ENCODE peak calls at places on chromosome 2, in five cellular contexts. W is AG09319, U is GM03348, T is HT1080, K is KBM-7. G is an unnamed sample.

GRCh38 chr2:203797363-203798111 is 70.0 kb upstream of the CTLA4 start:
- DNase-seq in W (no peak), U (no peak), T (no peak), K (no peak), G (no peak)

GRCh38 chr2:12493031-12493513 is 223.7 kb upstream of the TRIB2 start:
- DNase-seq in W (no peak), U (peak), T (peak), K (no peak), G (peak)

GRCh38 chr2:212665948-212666347 is 127.3 kb upstream of the ERBB4 start:
- DNase-seq in W (no peak), U (no peak), T (no peak), K (no peak), G (no peak)

GRCh38 chr2:55165567-55165966 is 66.5 kb downstream of the CLHC1 start:
- DNase-seq in W (no peak), U (peak), T (peak), K (no peak), G (no peak)

GRCh38 chr2:105061560-105061959 is 23.7 kb downstream of the MRPS9 start:
- DNase-seq in W (no peak), U (no peak), T (no peak), K (no peak), G (no peak)

GRCh38 chr2:55063713-55064323 is 13.6 kb upstream of the RTN4 start:
- DNase-seq in W (no peak), U (no peak), T (peak), K (peak), G (no peak)

GRCh38 chr2:45220227-45220626 is 211.0 kb upstream of the SIX2 start:
- DNase-seq in W (no peak), U (no peak), T (peak), K (no peak), G (no peak)

GRCh38 chr2:9918275-9918674 is 33.2 kb upstream of the GRHL1 start:
- DNase-seq in W (no peak), U (peak), T (peak), K (no peak), G (peak)

GRCh38 chr2:10847008-10847407 is 34.4 kb upstream of the PDIA6 start:
- DNase-seq in W (no peak), U (no peak), T (no peak), K (no peak), G (peak)

GRCh38 chr2:199505755-199506403 is 48.1 kb upstream of the SATB2 start:
- DNase-seq in W (no peak), U (no peak), T (no peak), K (no peak), G (no peak)

GRCh38 chr2:113138428-113139322 is 11.3 kb downstream of the IL1RN start:
- DNase-seq in W (peak), U (peak), T (peak), K (peak), G (peak)

GRCh38 chr2:231709636-231709980 is 1.3 kb downstream of the PTMA start:
- DNase-seq in W (no peak), U (no peak), T (no peak), K (no peak), G (peak)

GRCh38 chr2:221255862-221256261 is 316.2 kb downstream of the EPHA4 start:
- DNase-seq in W (no peak), U (no peak), T (no peak), K (no peak), G (no peak)

GRCh38 chr2:30127016-30127893 is 19.6 kb upstream of the YPEL5 start:
- DNase-seq in W (no peak), U (peak), T (peak), K (no peak), G (no peak)

GRCh38 chr2:3604207-3604877 is 9.4 kb downstream of the COLEC11 start:
- DNase-seq in W (no peak), U (no peak), T (no peak), K (no peak), G (no peak)

GRCh38 chr2:177123048-177123447 is 89.5 kb upstream of the HNRNPA3 start:
- DNase-seq in W (no peak), U (no peak), T (no peak), K (no peak), G (no peak)

GRCh38 chr2:24702800-24703199 is 90.4 kb downstream of the PTRHD1 start:
- DNase-seq in W (peak), U (peak), T (peak), K (no peak), G (no peak)

GRCh38 chr2:206443735-206444527 is 599 bp downstream of the ADAM23 start:
- DNase-seq in W (no peak), U (peak), T (no peak), K (peak), G (peak)

GRCh38 chr2:120398961-120399888 is 53.3 kb downstream of the INHBB start:
- DNase-seq in W (no peak), U (no peak), T (no peak), K (no peak), G (peak)

GRCh38 chr2:176398783-176399182 is 129.5 kb downstream of the MTX2 start:
- DNase-seq in W (no peak), U (peak), T (peak), K (no peak), G (no peak)

GRCh38 chr2:216319771-216320170 is 52.5 kb downstream of the MARCHF4 start:
- DNase-seq in W (no peak), U (peak), T (peak), K (no peak), G (no peak)

GRCh38 chr2:227612546-227613271 is 1.9 kb downstream of the SCYGR3 start:
- DNase-seq in W (no peak), U (no peak), T (no peak), K (no peak), G (no peak)

GRCh38 chr2:225104971-225105370 is 62.7 kb upstream of the DOCK10 start:
- DNase-seq in W (no peak), U (no peak), T (peak), K (no peak), G (no peak)

GRCh38 chr2:157899125-157899839 is 23.2 kb upstream of the ACVR1 start:
- DNase-seq in W (no peak), U (no peak), T (no peak), K (no peak), G (no peak)

GRCh38 chr2:524442-524841 is 152.8 kb downstream of the TMEM18 start:
- DNase-seq in W (no peak), U (peak), T (peak), K (no peak), G (no peak)

GRCh38 chr2:236747426-236747825 is 177.8 kb downstream of the ACKR3 start:
- DNase-seq in W (no peak), U (no peak), T (no peak), K (no peak), G (no peak)

GRCh38 chr2:16324544-16324937 is 341.1 kb downstream of the CYRIA start:
- DNase-seq in W (no peak), U (no peak), T (no peak), K (no peak), G (no peak)

GRCh38 chr2:152132321-152132720 is 33.5 kb upstream of the CACNB4 start:
- DNase-seq in W (peak), U (no peak), T (no peak), K (no peak), G (no peak)

GRCh38 chr2:46315103-46315890 is 18.1 kb downstream of the EPAS1 start:
- DNase-seq in W (peak), U (peak), T (peak), K (peak), G (peak)

GRCh38 chr2:77201755-77202154 is 320.4 kb downstream of the LRRTM4 start:
- DNase-seq in W (no peak), U (no peak), T (no peak), K (no peak), G (no peak)

GRCh38 chr2:47654790-47655562 is 128.0 kb upstream of the MSH6 start:
- DNase-seq in W (no peak), U (no peak), T (peak), K (no peak), G (no peak)

GRCh38 chr2:177322801-177323261 is 58.3 kb upstream of the NFE2L2 start:
- DNase-seq in W (no peak), U (no peak), T (no peak), K (no peak), G (no peak)

GRCh38 chr2:113258748-113259147 is 20.0 kb downstream of the PAX8 start:
- DNase-seq in W (no peak), U (no peak), T (no peak), K (no peak), G (no peak)

GRCh38 chr2:85326406-85326945 is 1.3 kb downstream of the TGOLN2 start:
- DNase-seq in W (no peak), U (peak), T (peak), K (peak), G (no peak)

G was measured in heart left ventricle.